ENCODE peak calls at places on chromosomes 5 and 9, in eight cellular contexts. F, X, Q, G, T, A, J and U are unnamed samples.

GRCh38 chr5:149271717-149272558 is at the start of gene AFAP1L1:
- DNase-seq in F (peak; percentile 71), X (peak; percentile 23), Q (peak; percentile 89), G (peak; percentile 79), T (peak; percentile 63), A (peak; percentile 29), J (peak; percentile 82), U (peak; percentile 53)

GRCh38 chr5:150519560-150519945 is 11.6 kb downstream of the NDST1 start:
- DNase-seq in F (no peak), X (no peak), Q (no peak), G (no peak), T (no peak), A (no peak), J (no peak), U (no peak)

GRCh38 chr9:35112257-35113020 is 3.2 kb downstream of the ATOSB start:
- DNase-seq in F (no peak), X (no peak), Q (no peak), G (no peak), T (no peak), A (no peak), J (no peak), U (no peak)

GRCh38 chr5:24365406-24365805 is 279.4 kb downstream of the CDH10 start:
- DNase-seq in F (no peak), X (no peak), Q (no peak), G (no peak), T (no peak), A (no peak), J (no peak), U (no peak)

GRCh38 chr9:131885144-131885609 is 145.3 kb upstream of the RAPGEF1 start:
- DNase-seq in F (no peak), X (no peak), Q (peak; percentile 84), G (no peak), T (no peak), A (peak; percentile 49), J (no peak), U (no peak)

GRCh38 chr5:71748360-71748759 is 29.3 kb downstream of the CARTPT start:
- DNase-seq in F (peak; percentile 83), X (no peak), Q (peak; percentile 28), G (no peak), T (peak; percentile 22), A (peak; percentile 97), J (peak; percentile 67), U (no peak)

GRCh38 chr9:16445141-16445920 is 425.1 kb downstream of the BNC2 start:
- DNase-seq in F (no peak), X (no peak), Q (no peak), G (no peak), T (no peak), A (no peak), J (no peak), U (no peak)

GRCh38 chr5:16572289-16573015 is 44.3 kb downstream of the RETREG1 start:
- DNase-seq in F (no peak), X (no peak), Q (no peak), G (no peak), T (no peak), A (no peak), J (no peak), U (no peak)

GRCh38 chr5:102511666-102512065 is 12.9 kb upstream of the SLCO6A1 start:
- DNase-seq in F (no peak), X (no peak), Q (no peak), G (no peak), T (no peak), A (no peak), J (no peak), U (no peak)

GRCh38 chr5:60262576-60263295 is 369.2 kb upstream of the PDE4D start:
- DNase-seq in F (no peak), X (peak; percentile 12), Q (no peak), G (no peak), T (no peak), A (no peak), J (no peak), U (no peak)

GRCh38 chr5:178382689-178383276 is 150.2 kb upstream of the PHYKPL start:
- DNase-seq in F (peak; percentile 25), X (no peak), Q (peak; percentile 66), G (no peak), T (no peak), A (no peak), J (no peak), U (no peak)
- H3K9me3 ChIP-seq in F (no peaks in the 10 kb centered on the region), X (no peaks in the 10 kb centered on the region), Q (no peaks in the 10 kb centered on the region), G (no peaks in the 10 kb centered on the region), T (no peaks in the 10 kb centered on the region), A (no peaks in the 10 kb centered on the region), J (no peaks in the 10 kb centered on the region), U (no peaks in the 10 kb centered on the region)

GRCh38 chr5:136621743-136622142 is 256.4 kb upstream of the TRPC7 start:
- DNase-seq in F (no peak), X (no peak), Q (no peak), G (no peak), T (no peak), A (no peak), J (no peak), U (no peak)

GRCh38 chr5:136615251-136615650 is 249.9 kb upstream of the TRPC7 start:
- DNase-seq in F (no peak), X (no peak), Q (no peak), G (no peak), T (no peak), A (no peak), J (no peak), U (no peak)

GRCh38 chr5:136619556-136619955 is 254.2 kb upstream of the TRPC7 start:
- DNase-seq in F (no peak), X (no peak), Q (no peak), G (no peak), T (no peak), A (no peak), J (no peak), U (no peak)

GRCh38 chr5:136622737-136623136 is 257.4 kb upstream of the TRPC7 start:
- DNase-seq in F (no peak), X (no peak), Q (no peak), G (no peak), T (no peak), A (no peak), J (no peak), U (no peak)

GRCh38 chr5:136620016-136620419 is 254.7 kb upstream of the TRPC7 start:
- DNase-seq in F (no peak), X (no peak), Q (no peak), G (no peak), T (no peak), A (no peak), J (no peak), U (no peak)
- H3K4me1 ChIP-seq in F (no peaks in the 10 kb centered on the region), X (no peaks in the 10 kb centered on the region), Q (no peaks in the 10 kb centered on the region), G (peaks cover 20% of the 10 kb centered on the region), T (no peaks in the 10 kb centered on the region), A (no peaks in the 10 kb centered on the region), J (no peaks in the 10 kb centered on the region), U (no peaks in the 10 kb centered on the region)

GRCh38 chr9:18105996-18106595 is 367.9 kb upstream of the ADAMTSL1 start:
- DNase-seq in F (no peak), X (peak; percentile 26), Q (no peak), G (no peak), T (no peak), A (no peak), J (no peak), U (no peak)
- H3K27ac ChIP-seq in F (no peak overlapping the region), X (peak overlapping the region; percentile 4), Q (no peak overlapping the region), G (no peak overlapping the region), T (no peak overlapping the region), A (no peak overlapping the region), J (no peak overlapping the region), U (no peak overlapping the region)

DNA sequence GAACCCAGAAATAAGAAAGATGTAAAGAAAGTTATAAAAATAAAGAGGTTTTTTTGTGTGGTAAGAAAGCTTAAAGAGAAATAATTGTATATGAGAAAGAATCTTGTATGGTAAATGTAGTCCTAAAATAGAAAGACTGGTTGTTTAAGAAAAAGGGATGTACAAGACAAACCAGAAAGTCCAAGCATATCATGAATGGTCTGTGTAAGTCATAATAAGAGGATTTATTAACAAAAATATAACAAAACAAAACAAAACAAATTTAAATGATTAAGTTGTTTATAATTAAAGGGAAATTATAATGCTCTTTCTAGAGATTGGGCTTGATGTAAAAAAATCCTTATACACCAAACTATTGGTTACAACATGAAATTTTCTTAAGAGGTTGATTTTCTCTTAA is 590.4 kb upstream of the PTGER4 start:
- DNase-seq in F (no peak), X (peak; percentile 9), Q (no peak), G (no peak), T (no peak), A (no peak), J (no peak), U (no peak)
- H3K9me3 ChIP-seq in F (no peaks in the 10 kb centered on the region), X (peaks cover 5% of the 10 kb centered on the region), Q (no peaks in the 10 kb centered on the region), G (no peaks in the 10 kb centered on the region), T (no peaks in the 10 kb centered on the region), A (peaks cover 26% of the 10 kb centered on the region), J (no peaks in the 10 kb centered on the region), U (no peaks in the 10 kb centered on the region)

GRCh38 chr5:119284031-119284430 is 71.8 kb upstream of the TNFAIP8 start:
- DNase-seq in F (no peak), X (no peak), Q (no peak), G (no peak), T (no peak), A (no peak), J (no peak), U (no peak)
- H3K4me1 ChIP-seq in F (no peaks in the 10 kb centered on the region), X (peaks cover 2% of the 10 kb centered on the region), Q (peaks cover 15% of the 10 kb centered on the region), G (peaks cover 36% of the 10 kb centered on the region), T (no peaks in the 10 kb centered on the region), A (peaks cover 64% of the 10 kb centered on the region), J (no peaks in the 10 kb centered on the region), U (peaks cover 4% of the 10 kb centered on the region)

DNA sequence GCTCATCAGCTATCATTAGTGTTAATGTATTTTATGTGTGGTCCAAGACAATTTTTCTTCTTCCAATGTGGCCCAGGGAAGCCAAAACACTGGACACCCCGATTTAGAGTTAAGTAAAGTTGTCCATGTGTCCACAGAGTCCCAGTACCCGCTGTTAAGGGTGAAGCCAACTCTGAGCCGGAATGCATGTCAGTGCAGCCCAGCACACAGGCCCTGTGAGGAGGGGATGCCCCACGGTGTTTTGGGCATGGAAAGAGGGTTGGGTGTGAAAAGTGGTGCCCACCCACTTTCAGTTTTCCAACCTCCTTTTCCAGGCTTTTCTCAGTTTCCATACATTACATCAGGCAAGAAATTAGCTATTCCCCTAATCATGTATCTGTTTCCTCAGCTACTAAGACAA is 24.4 kb downstream of the SHC3 start:
- DNase-seq in F (no peak), X (no peak), Q (no peak), G (no peak), T (no peak), A (no peak), J (no peak), U (no peak)
- H3K27ac ChIP-seq in F (no peak overlapping the region), X (no peak overlapping the region), Q (peak overlapping the region; percentile 96), G (no peak overlapping the region), T (no peak overlapping the region), A (no peak overlapping the region), J (no peak overlapping the region), U (no peak overlapping the region)

DNA sequence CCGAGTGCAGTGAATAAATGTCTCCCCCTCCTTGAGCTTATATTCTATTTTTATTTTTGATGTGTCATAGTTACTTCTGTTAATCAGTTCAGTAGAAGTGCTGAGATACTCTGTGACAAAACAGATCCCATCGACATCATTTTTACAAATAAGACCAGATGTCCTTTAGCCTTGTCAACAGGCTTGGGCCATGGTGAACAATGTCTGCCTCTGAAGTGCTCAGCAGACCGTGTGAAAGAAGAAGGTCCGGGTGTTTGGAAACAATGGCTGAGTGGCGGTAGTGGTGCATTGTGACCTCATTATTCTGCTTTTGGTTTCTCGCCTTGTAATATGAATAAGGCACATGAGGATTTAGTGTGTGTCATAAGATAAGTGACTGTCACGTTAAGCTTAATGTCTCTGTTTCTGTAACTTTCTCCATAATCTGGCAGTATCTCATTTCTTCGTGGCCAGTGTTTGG is 71.2 kb downstream of the SYK start:
- DNase-seq in F (no peak), X (no peak), Q (no peak), G (no peak), T (no peak), A (no peak), J (no peak), U (no peak)
- H3K9me3 ChIP-seq in F (no peaks in the 10 kb centered on the region), X (no peaks in the 10 kb centered on the region), Q (no peaks in the 10 kb centered on the region), G (no peaks in the 10 kb centered on the region), T (no peaks in the 10 kb centered on the region), A (no peaks in the 10 kb centered on the region), J (no peaks in the 10 kb centered on the region), U (no peaks in the 10 kb centered on the region)